ENCODE peak calls at places on chromosomes 6 and 20, in seven cellular contexts. X is RWPE1, A is ELR, O is mammary epithelial cell, J is natural killer cell, C is AG08396, P is NCI-H2081. L is an unnamed sample.

GRCh38 chr6:44234101-44235090 is 11.0 kb downstream of the SLC29A1 start:
- DNase-seq in X (no peak), C (peak), J (no peak), O (peak), P (peak), A (peak), L (no peak)

GRCh38 chr20:63750807-63751470 is 11.4 kb downstream of the SLC2A4RG start:
- DNase-seq in J (peak), P (no peak), X (no peak), O (no peak), C (no peak), A (no peak), L (no peak)

GRCh38 chr6:72930733-72931132 is 294.6 kb downstream of the KHDC1L start:
- DNase-seq in J (no peak), C (no peak), O (no peak), X (no peak), P (no peak), A (no peak), L (no peak)

GRCh38 chr6:139230421-139230840 is 61.4 kb downstream of the TXLNB start:
- DNase-seq in J (no peak), X (no peak), O (no peak), P (peak), C (no peak), A (peak), L (peak)

GRCh38 chr20:3398681-3399252 is 8.7 kb downstream of the DNAAF9 start:
- DNase-seq in J (no peak), X (no peak), O (no peak), C (peak), P (no peak), A (peak), L (no peak)

GRCh38 chr20:31578448-31579138 is 26.5 kb upstream of the ID1 start:
- DNase-seq in C (no peak), O (no peak), P (no peak), J (no peak), A (no peak), X (no peak), L (no peak)

GRCh38 chr20:50589548-50590347 is 79.6 kb downstream of the PTPN1 start:
- DNase-seq in J (no peak), P (no peak), A (no peak), X (no peak), C (no peak), O (no peak), L (no peak)

GRCh38 chr6:161429921-161430490 is 156.1 kb upstream of the AGPAT4 start:
- DNase-seq in C (no peak), J (no peak), P (no peak), X (no peak), A (peak), O (no peak), L (no peak)

GRCh38 chr6:105509506-105510331 is 106.8 kb upstream of the PREP start:
- DNase-seq in A (peak), O (no peak), C (no peak), X (no peak), P (no peak), J (no peak), L (no peak)

GRCh38 chr6:64012351-64013060 is 376.9 kb downstream of the PHF3 start:
- DNase-seq in J (no peak), C (peak), X (peak), O (peak), P (peak), A (peak), L (peak)

GRCh38 chr6:167469655-167470054 is 144.8 kb downstream of the TTLL2 start:
- DNase-seq in C (no peak), P (no peak), J (no peak), A (no peak), O (no peak), X (no peak), L (no peak)

GRCh38 chr6:163585932-163586437 is 171.5 kb downstream of the QKI start:
- DNase-seq in P (no peak), X (peak), A (peak), O (peak), C (peak), J (no peak), L (no peak)

GRCh38 chr20:1362484-1362883 is 30.4 kb downstream of the FKBP1A start:
- DNase-seq in O (no peak), P (no peak), C (no peak), J (no peak), X (no peak), A (no peak), L (no peak)

GRCh38 chr6:31882344-31882743 is 3.5 kb upstream of the SLC44A4 start:
- DNase-seq in C (peak), P (no peak), J (no peak), O (no peak), X (no peak), A (peak), L (peak)

GRCh38 chr6:149363154-149363553 is 36.9 kb upstream of the SUMO4 start:
- DNase-seq in X (peak), J (no peak), A (peak), C (no peak), O (peak), P (no peak), L (no peak)

GRCh38 chr6:133623065-133623464 is 265.8 kb upstream of the TCF21 start:
- DNase-seq in X (no peak), J (no peak), P (no peak), A (no peak), O (no peak), C (peak), L (no peak)

GRCh38 chr6:84411060-84411629 is 183.7 kb upstream of the CEP162 start:
- DNase-seq in O (no peak), J (no peak), A (peak), X (peak), C (peak), P (peak), L (no peak)

GRCh38 chr6:169205176-169206160 is 48.2 kb downstream of the THBS2 start:
- DNase-seq in P (no peak), O (no peak), A (no peak), J (no peak), C (peak), X (no peak), L (no peak)

GRCh38 chr20:17558154-17558940 is 11.5 kb upstream of the DSTN start:
- DNase-seq in J (no peak), X (peak), C (peak), O (peak), A (peak), P (no peak), L (no peak)

GRCh38 chr6:56595490-56596122 is 47.1 kb downstream of the DST start:
- DNase-seq in O (peak), A (peak), C (peak), P (peak), X (peak), J (no peak), L (no peak)

GRCh38 chr6:24524801-24525200 is 30.0 kb downstream of the ALDH5A1 start:
- DNase-seq in A (peak), C (peak), P (peak), X (peak), O (peak), J (no peak), L (no peak)

GRCh38 chr6:16969699-16970695 is 131.9 kb upstream of the STMND1 start:
- DNase-seq in P (no peak), J (no peak), X (no peak), A (no peak), O (no peak), C (peak), L (no peak)

GRCh38 chr20:57928181-57928967 is 218.6 kb upstream of the PMEPA1 start:
- DNase-seq in C (peak), P (no peak), O (peak), A (peak), J (no peak), X (no peak), L (no peak)

GRCh38 chr20:63734946-63735858 is 1.3 kb upstream of the LIME1 start:
- DNase-seq in X (no peak), A (no peak), P (no peak), C (no peak), J (no peak), O (no peak), L (no peak)

GRCh38 chr20:35558981-35559693 is 17.3 kb downstream of the ERGIC3 start:
- DNase-seq in C (no peak), P (no peak), X (no peak), A (no peak), J (no peak), O (no peak), L (no peak)

GRCh38 chr6:3457710-3458605 is 1.1 kb upstream of the SLC22A23 start:
- DNase-seq in J (no peak), O (no peak), X (peak), P (peak), A (peak), C (no peak), L (peak)

GRCh38 chr20:1242530-1242929 is 16.7 kb downstream of the RAD21L1 start:
- DNase-seq in J (no peak), P (no peak), A (peak), X (no peak), C (peak), O (peak), L (no peak)

GRCh38 chr6:158370805-158371204 is 58.5 kb downstream of the TULP4 start:
- DNase-seq in J (no peak), P (no peak), O (no peak), C (no peak), X (no peak), A (no peak), L (no peak)

GRCh38 chr6:23523771-23524170 is 602.2 kb upstream of the NRSN1 start:
- DNase-seq in C (no peak), A (no peak), X (no peak), J (no peak), P (no peak), O (no peak), L (peak)

GRCh38 chr20:3670945-3671344 is 7.7 kb upstream of the GFRA4 start:
- DNase-seq in J (no peak), X (no peak), A (no peak), C (no peak), P (no peak), O (no peak), L (no peak)

GRCh38 chr6:142187209-142187608 is 40.1 kb downstream of the VTA1 start:
- DNase-seq in J (no peak), P (peak), C (peak), O (no peak), A (no peak), X (peak), L (no peak)

L was measured in DMS 273 treated with DMSO at 0.1 percent for 48 hours.